ENCODE peak calls at places on chromosomes 7 and 10, in five cellular contexts. S, F, X, Y and A are unnamed samples.
A peak's percentile ranks its signal among the peaks of the same experiment; 100 is the strongest.

GRCh38 chr10:81820418-81820817 is 54.6 kb upstream of the NRG3 start:
- DNase-seq in F (no peak), Y (no peak), S (no peak), X (no peak), A (no peak)

GRCh38 chr10:89235073-89235798 is 16.3 kb downstream of the LIPA start:
- DNase-seq in X (no peak), S (no peak), F (peak; percentile 71), Y (no peak), A (no peak)

GRCh38 chr10:119263966-119264621 is 56.7 kb downstream of the GRK5 start:
- DNase-seq in S (no peak), F (no peak), Y (no peak), X (no peak), A (no peak)

GRCh38 chr7:86790383-86790782 is 146.7 kb downstream of the GRM3 start:
- DNase-seq in F (no peak), X (no peak), S (no peak), Y (no peak), A (no peak)

GRCh38 chr7:159125104-159125943 is 19.3 kb downstream of the VIPR2 start:
- DNase-seq in S (no peak), F (no peak), Y (no peak), X (no peak), A (no peak)

GRCh38 chr10:87661861-87662785 is 2.4 kb downstream of the PAPSS2 start:
- DNase-seq in X (no peak), Y (no peak), S (no peak), F (no peak), A (peak; percentile 54)

GRCh38 chr7:51070163-51070562 is 246.4 kb downstream of the COBL start:
- DNase-seq in Y (no peak), X (peak; percentile 62), S (no peak), F (no peak), A (no peak)

GRCh38 chr10:44956176-44956575 is 3.4 kb upstream of the RASSF4 start:
- DNase-seq in F (no peak), Y (no peak), X (no peak), S (no peak), A (no peak)

GRCh38 chr7:8481096-8481495 is 47.7 kb downstream of the NXPH1 start:
- DNase-seq in X (no peak), F (no peak), Y (no peak), S (no peak), A (no peak)

GRCh38 chr7:27096756-27097514 is 1.1 kb upstream of the HOXA1 start:
- DNase-seq in X (peak; percentile 30), F (no peak), Y (no peak), S (no peak), A (no peak)

GRCh38 chr10:124612611-124613498 is 131.3 kb downstream of the FAM53B start:
- DNase-seq in S (no peak), Y (no peak), F (no peak), X (peak; percentile 13), A (peak; percentile 18)

GRCh38 chr10:1425886-1426285 is 311.4 kb downstream of the ADARB2 start:
- DNase-seq in X (no peak), S (no peak), Y (no peak), F (no peak), A (no peak)

GRCh38 chr10:72030762-72031543 is 57.4 kb downstream of the SPOCK2 start:
- DNase-seq in X (no peak), Y (no peak), S (no peak), F (no peak), A (no peak)

GRCh38 chr7:137245890-137246289 is 97.6 kb downstream of the PTN start:
- DNase-seq in F (no peak), X (peak; percentile 2), S (peak; percentile 4), Y (no peak), A (peak; percentile 7)

GRCh38 chr10:110456523-110457091 is 41.1 kb upstream of the DUSP5 start:
- DNase-seq in X (peak; percentile 42), F (no peak), Y (peak; percentile 11), S (no peak), A (peak; percentile 19)

GRCh38 chr7:28890137-28890536 is 68.0 kb downstream of the TRIL start:
- DNase-seq in F (no peak), X (no peak), Y (no peak), S (no peak), A (no peak)

GRCh38 chr7:157397751-157398691 is 61.2 kb downstream of the DNAJB6 start:
- DNase-seq in X (peak; percentile 64), Y (no peak), F (no peak), S (peak; percentile 53), A (peak; percentile 76)

GRCh38 chr7:124762611-124763143 is 2.9 kb downstream of the GPR37 start:
- DNase-seq in F (peak; percentile 66), X (no peak), S (no peak), Y (no peak), A (no peak)

GRCh38 chr10:69968830-69969229 is 83.8 kb upstream of the MACROH2A2 start:
- DNase-seq in X (no peak), Y (peak; percentile 23), S (no peak), F (no peak), A (no peak)

GRCh38 chr10:56104923-56105322 is 256.1 kb downstream of the ZWINT start:
- DNase-seq in Y (no peak), F (no peak), S (no peak), X (no peak), A (no peak)

GRCh38 chr7:134991469-134992339 is 5.4 kb downstream of the AGBL3 start:
- DNase-seq in Y (no peak), S (no peak), F (no peak), X (no peak), A (no peak)

GRCh38 chr10:89891006-89891405 is 189.6 kb downstream of the KIF20B start:
- DNase-seq in X (peak; percentile 8), Y (no peak), F (no peak), S (no peak), A (no peak)

GRCh38 chr10:44422631-44423030 is 37.7 kb upstream of the CXCL12 start:
- DNase-seq in F (no peak), X (no peak), S (no peak), Y (no peak), A (no peak)

GRCh38 chr7:158054611-158055010 is 533.0 kb downstream of the PTPRN2 start:
- DNase-seq in Y (no peak), S (no peak), F (no peak), X (no peak), A (no peak)

GRCh38 chr10:91694170-91694794 is 61.4 kb upstream of the PPP1R3C start:
- DNase-seq in S (no peak), Y (peak; percentile 53), X (no peak), F (no peak), A (peak; percentile 49)

GRCh38 chr10:103822052-103822716 is 33.2 kb downstream of the SH3PXD2A start:
- DNase-seq in S (no peak), Y (no peak), F (no peak), X (no peak), A (no peak)

GRCh38 chr7:1229956-1230355 is 2.7 kb upstream of the UNCX start:
- DNase-seq in F (no peak), X (no peak), Y (no peak), S (no peak), A (no peak)

GRCh38 chr7:138460649-138461607 is 869 bp downstream of the TRIM24 start:
- DNase-seq in Y (peak; percentile 21), F (peak; percentile 26), S (no peak), X (peak; percentile 23), A (peak; percentile 37)

GRCh38 chr10:103627111-103627892 is 133.8 kb downstream of the NEURL1 start:
- DNase-seq in S (no peak), F (no peak), X (no peak), Y (no peak), A (no peak)

GRCh38 chr7:35691827-35692307 is 3.1 kb downstream of the HERPUD2 start:
- DNase-seq in X (no peak), S (no peak), F (no peak), Y (no peak), A (no peak)

GRCh38 chr10:20858292-20859124 is 38.6 kb downstream of the NEBL start:
- DNase-seq in S (no peak), X (peak; percentile 27), F (no peak), Y (peak; percentile 5), A (no peak)

GRCh38 chr7:47819054-47819920 is 129.0 kb downstream of the PKD1L1 start:
- DNase-seq in X (peak; percentile 49), F (peak; percentile 68), S (peak; percentile 54), Y (peak; percentile 75), A (peak; percentile 76)

GRCh38 chr7:24492576-24492975 is 80.7 kb upstream of the PALS2 start:
- DNase-seq in Y (no peak), S (no peak), F (no peak), X (no peak), A (no peak)

GRCh38 chr7:53690411-53690810 is 655.0 kb downstream of the POM121L12 start:
- DNase-seq in X (no peak), S (no peak), Y (no peak), F (no peak), A (no peak)

GRCh38 chr7:155198206-155198892 is 99.3 kb upstream of the INSIG1 start:
- DNase-seq in F (no peak), S (no peak), X (no peak), Y (no peak), A (no peak)

GRCh38 chr10:94403034-94403822 is 887 bp downstream of the TBC1D12 start:
- DNase-seq in Y (peak; percentile 47), S (peak; percentile 16), X (peak; percentile 67), F (peak; percentile 47), A (peak; percentile 70)